ENCODE peak calls at places on chromosomes 5 and 9, in eight cellular contexts. D is heart right ventricle, U is adipocyte, B is astrocyte of the hippocampus, Y is globus pallidus, Z is WTC11, L is HEK293T, O is foreskin fibroblast. V is an unnamed sample.
A peak's percentile ranks its signal among the peaks of the same experiment; 100 is the strongest.

GRCh38 chr5:181207214-181207959 is 2.4 kb upstream of the TRIM7 start:
- DNase-seq in B (peak; percentile 90), U (peak; percentile 92), L (peak; percentile 67), O (peak; percentile 93), Z (peak; percentile 88), D (peak; percentile 78), Y (peak; percentile 68), V (no peak)

GRCh38 chr5:57383093-57383861 is 99.3 kb downstream of the ACTBL2 start:
- DNase-seq in B (peak; percentile 74), L (peak; percentile 14), O (peak; percentile 94), Z (no peak), Y (no peak), D (peak; percentile 5), U (peak; percentile 80), V (peak; percentile 15)

GRCh38 chr5:165775094-165775493 is 2269.7 kb downstream of the MAT2B start:
- DNase-seq in Y (no peak), B (no peak), U (no peak), L (no peak), Z (no peak), O (no peak), D (no peak), V (no peak)

GRCh38 chr9:135926402-135927194 is 19.3 kb upstream of the CAMSAP1 start:
- DNase-seq in B (peak; percentile 93), Z (no peak), U (peak; percentile 56), L (no peak), D (peak; percentile 21), O (peak; percentile 66), Y (no peak), V (no peak)

GRCh38 chr5:73125289-73125688 is 4.9 kb downstream of the TMEM171 start:
- DNase-seq in L (no peak), O (no peak), D (no peak), Z (no peak), U (no peak), B (no peak), Y (no peak), V (no peak)

GRCh38 chr5:100905259-100905914 is 2.3 kb upstream of the ST8SIA4 start:
- DNase-seq in Y (no peak), U (no peak), B (no peak), D (no peak), O (no peak), Z (no peak), L (no peak), V (no peak)

GRCh38 chr9:127860260-127860659 is 5.8 kb upstream of the ENG start:
- DNase-seq in Y (no peak), D (peak; percentile 79), Z (no peak), U (no peak), L (no peak), O (no peak), B (no peak), V (no peak)

GRCh38 chr9:89608646-89609335 is 4.0 kb downstream of the GADD45G start:
- DNase-seq in L (no peak), U (no peak), O (no peak), Z (no peak), B (no peak), Y (no peak), D (no peak), V (no peak)

GRCh38 chr9:129263836-129264235 is 85.8 kb upstream of the IER5L start:
- DNase-seq in U (no peak), B (no peak), D (no peak), Z (no peak), O (peak; percentile 36), Y (no peak), L (no peak), V (no peak)

GRCh38 chr5:86837610-86838009 is 219.9 kb downstream of the COX7C start:
- DNase-seq in U (no peak), B (peak; percentile 11), Y (no peak), D (no peak), L (no peak), Z (no peak), O (peak; percentile 22), V (no peak)

GRCh38 chr5:56684159-56684558 is 131.2 kb upstream of the MAP3K1 start:
- DNase-seq in L (no peak), D (no peak), U (no peak), B (peak; percentile 10), Y (no peak), Z (no peak), O (no peak), V (no peak)

GRCh38 chr5:56818409-56819026 is 3.2 kb downstream of the MAP3K1 start:
- DNase-seq in D (no peak), L (no peak), Z (no peak), Y (no peak), O (peak; percentile 44), B (no peak), U (peak; percentile 58), V (no peak)

GRCh38 chr5:179699640-179700298 is 1.0 kb downstream of the CANX start:
- DNase-seq in D (peak; percentile 14), Z (no peak), B (peak; percentile 51), L (peak; percentile 27), U (peak; percentile 62), Y (peak; percentile 20), O (peak; percentile 44), V (no peak)

V was measured in thoracic aorta.